ENCODE peak calls at places on chromosomes 7 and 10, in five cellular contexts. One of them, this sample, is unnamed.

GRCh38 chr10:36172054-36172531 is 530.0 kb upstream of the FZD8 start:
- DNase-seq in germinal center: no peak
- DNase-seq in glutamatergic neuron: no peak
- DNase-seq in tibial artery: no peak
- DNase-seq in BE2C: no peak
- DNase-seq in this sample: peak

GRCh38 chr10:21464134-21464533 is 61.3 kb downstream of the SKIDA1 start:
- DNase-seq in germinal center: no peak
- DNase-seq in glutamatergic neuron: no peak
- DNase-seq in BE2C: no peak
- DNase-seq in tibial artery: no peak
- DNase-seq in this sample: no peak

GRCh38 chr10:24901686-24902399 is 50.6 kb downstream of the PRTFDC1 start:
- DNase-seq in BE2C: no peak
- DNase-seq in glutamatergic neuron: no peak
- DNase-seq in tibial artery: no peak
- DNase-seq in germinal center: no peak
- DNase-seq in this sample: peak

GRCh38 chr7:135102372-135102771 is 45.5 kb upstream of the TMEM140 start:
- DNase-seq in glutamatergic neuron: no peak
- DNase-seq in BE2C: no peak
- DNase-seq in tibial artery: no peak
- DNase-seq in germinal center: no peak
- DNase-seq in this sample: no peak

GRCh38 chr10:129956902-129957673 is 7.0 kb downstream of the EBF3 start:
- DNase-seq in glutamatergic neuron: peak
- DNase-seq in germinal center: no peak
- DNase-seq in tibial artery: peak
- DNase-seq in BE2C: no peak
- DNase-seq in this sample: no peak

GRCh38 chr7:143240323-143241168 is 18.7 kb downstream of the TAS2R40 start:
- DNase-seq in glutamatergic neuron: peak
- DNase-seq in germinal center: peak
- DNase-seq in tibial artery: peak
- DNase-seq in BE2C: peak
- DNase-seq in this sample: peak

GRCh38 chr7:100119701-100120517 is 475 bp downstream of the CNPY4 start:
- DNase-seq in glutamatergic neuron: peak
- DNase-seq in germinal center: peak
- DNase-seq in BE2C: peak
- DNase-seq in tibial artery: peak
- DNase-seq in this sample: peak

GRCh38 chr7:118418433-118418832 is 193.9 kb downstream of the ANKRD7 start:
- DNase-seq in germinal center: no peak
- DNase-seq in glutamatergic neuron: no peak
- DNase-seq in BE2C: no peak
- DNase-seq in tibial artery: no peak
- DNase-seq in this sample: no peak

GRCh38 chr7:134327896-134328295 is 11.2 kb upstream of the SLC35B4 start:
- DNase-seq in germinal center: peak
- DNase-seq in glutamatergic neuron: peak
- DNase-seq in BE2C: peak
- DNase-seq in tibial artery: no peak
- DNase-seq in this sample: peak

GRCh38 chr7:31788891-31789680 is 102.1 kb downstream of the PPP1R17 start:
- DNase-seq in germinal center: no peak
- DNase-seq in BE2C: no peak
- DNase-seq in tibial artery: no peak
- DNase-seq in glutamatergic neuron: no peak
- DNase-seq in this sample: no peak

GRCh38 chr7:130918129-130919052 is 184.4 kb upstream of the KLF14 start:
- DNase-seq in BE2C: no peak
- DNase-seq in tibial artery: no peak
- DNase-seq in glutamatergic neuron: no peak
- DNase-seq in germinal center: no peak
- DNase-seq in this sample: no peak

GRCh38 chr10:121975295-121976086 is 474 bp upstream of the NSMCE4A start:
- DNase-seq in tibial artery: no peak
- DNase-seq in germinal center: no peak
- DNase-seq in glutamatergic neuron: no peak
- DNase-seq in BE2C: no peak
- DNase-seq in this sample: no peak

GRCh38 chr7:66643395-66643794 is 14.7 kb downstream of the KCTD7 start:
- DNase-seq in germinal center: no peak
- DNase-seq in glutamatergic neuron: no peak
- DNase-seq in tibial artery: no peak
- DNase-seq in BE2C: no peak
- DNase-seq in this sample: no peak

GRCh38 chr7:50264908-50265307 is 39.6 kb upstream of the IKZF1 start:
- DNase-seq in glutamatergic neuron: no peak
- DNase-seq in tibial artery: no peak
- DNase-seq in germinal center: no peak
- DNase-seq in BE2C: no peak
- DNase-seq in this sample: no peak

GRCh38 chr7:27901028-27901760 is 161.2 kb downstream of the TAX1BP1 start:
- DNase-seq in glutamatergic neuron: no peak
- DNase-seq in germinal center: peak
- DNase-seq in BE2C: no peak
- DNase-seq in tibial artery: no peak
- DNase-seq in this sample: peak

GRCh38 chr10:14093735-14094484 is 236.8 kb downstream of the FRMD4A start:
- DNase-seq in germinal center: no peak
- DNase-seq in BE2C: no peak
- DNase-seq in glutamatergic neuron: peak
- DNase-seq in tibial artery: no peak
- DNase-seq in this sample: peak

GRCh38 chr7:44772867-44773266 is 23.6 kb upstream of the PPIA start:
- DNase-seq in tibial artery: no peak
- DNase-seq in BE2C: no peak
- DNase-seq in germinal center: no peak
- DNase-seq in glutamatergic neuron: no peak
- DNase-seq in this sample: no peak

GRCh38 chr7:32502656-32503189 is 7.4 kb downstream of the AVL9 start:
- DNase-seq in glutamatergic neuron: no peak
- DNase-seq in germinal center: no peak
- DNase-seq in tibial artery: no peak
- DNase-seq in BE2C: no peak
- DNase-seq in this sample: no peak

GRCh38 chr10:74967850-74968620 is 141.6 kb downstream of the KAT6B start:
- DNase-seq in glutamatergic neuron: no peak
- DNase-seq in tibial artery: no peak
- DNase-seq in BE2C: no peak
- DNase-seq in germinal center: no peak
- DNase-seq in this sample: peak

GRCh38 chr10:6128591-6129383 is 40.0 kb downstream of the RBM17 start:
- DNase-seq in tibial artery: peak
- DNase-seq in BE2C: no peak
- DNase-seq in glutamatergic neuron: no peak
- DNase-seq in germinal center: no peak
- DNase-seq in this sample: no peak

GRCh38 chr10:15237351-15237750 is 68.9 kb upstream of the NMT2 start:
- DNase-seq in tibial artery: no peak
- DNase-seq in germinal center: no peak
- DNase-seq in glutamatergic neuron: peak
- DNase-seq in BE2C: no peak
- DNase-seq in this sample: no peak

GRCh38 chr7:30881448-30881847 is 30.2 kb upstream of the AQP1 start:
- DNase-seq in BE2C: no peak
- DNase-seq in tibial artery: no peak
- DNase-seq in germinal center: no peak
- DNase-seq in glutamatergic neuron: no peak
- DNase-seq in this sample: no peak

GRCh38 chr7:29369909-29370488 is 175.4 kb downstream of the CHN2 start:
- DNase-seq in glutamatergic neuron: no peak
- DNase-seq in BE2C: no peak
- DNase-seq in germinal center: no peak
- DNase-seq in tibial artery: no peak
- DNase-seq in this sample: no peak

GRCh38 chr10:96130326-96130758 is 245 bp downstream of the ZNF518A start:
- DNase-seq in tibial artery: peak
- DNase-seq in germinal center: peak
- DNase-seq in glutamatergic neuron: peak
- DNase-seq in BE2C: peak
- DNase-seq in this sample: peak

GRCh38 chr10:9608592-9608991 is 1409.1 kb upstream of the CELF2 start:
- DNase-seq in glutamatergic neuron: no peak
- DNase-seq in tibial artery: no peak
- DNase-seq in BE2C: no peak
- DNase-seq in germinal center: no peak
- DNase-seq in this sample: no peak

GRCh38 chr7:42235734-42236133 is 1.3 kb downstream of the GLI3 start:
- DNase-seq in tibial artery: no peak
- DNase-seq in glutamatergic neuron: no peak
- DNase-seq in germinal center: no peak
- DNase-seq in BE2C: no peak
- DNase-seq in this sample: no peak

GRCh38 chr10:89392974-89393373 is 551 bp downstream of the IFIT1 start:
- DNase-seq in germinal center: no peak
- DNase-seq in glutamatergic neuron: no peak
- DNase-seq in BE2C: no peak
- DNase-seq in tibial artery: no peak
- DNase-seq in this sample: no peak

GRCh38 chr10:77012811-77013500 is 624.7 kb downstream of the KCNMA1 start:
- DNase-seq in BE2C: no peak
- DNase-seq in germinal center: no peak
- DNase-seq in glutamatergic neuron: no peak
- DNase-seq in tibial artery: peak
- DNase-seq in this sample: no peak

GRCh38 chr7:36219429-36219828 is 66.4 kb downstream of the EEPD1 start:
- DNase-seq in germinal center: no peak
- DNase-seq in BE2C: no peak
- DNase-seq in tibial artery: no peak
- DNase-seq in glutamatergic neuron: no peak
- DNase-seq in this sample: no peak

GRCh38 chr10:32963102-32963501 is 5.1 kb upstream of the ITGB1 start:
- DNase-seq in glutamatergic neuron: no peak
- DNase-seq in BE2C: no peak
- DNase-seq in tibial artery: no peak
- DNase-seq in germinal center: no peak
- DNase-seq in this sample: no peak

GRCh38 chr10:103038570-103038969 is 120.5 kb downstream of the CNNM2 start:
- DNase-seq in glutamatergic neuron: no peak
- DNase-seq in germinal center: no peak
- DNase-seq in BE2C: no peak
- DNase-seq in tibial artery: no peak
- DNase-seq in this sample: no peak

GRCh38 chr10:105800626-105801025 is 1159.5 kb downstream of the SORCS3 start:
- DNase-seq in tibial artery: no peak
- DNase-seq in germinal center: no peak
- DNase-seq in glutamatergic neuron: no peak
- DNase-seq in BE2C: no peak
- DNase-seq in this sample: no peak

GRCh38 chr7:150966002-150966401 is 12.1 kb downstream of the KCNH2 start:
- DNase-seq in tibial artery: no peak
- DNase-seq in BE2C: peak
- DNase-seq in germinal center: no peak
- DNase-seq in glutamatergic neuron: peak
- DNase-seq in this sample: no peak

GRCh38 chr10:94680544-94680943 is 3.0 kb upstream of the CYP2C18 start:
- DNase-seq in BE2C: no peak
- DNase-seq in germinal center: no peak
- DNase-seq in glutamatergic neuron: no peak
- DNase-seq in tibial artery: no peak
- DNase-seq in this sample: peak

GRCh38 chr10:23448802-23449570 is 10.1 kb downstream of the OTUD1 start:
- DNase-seq in germinal center: peak
- DNase-seq in BE2C: no peak
- DNase-seq in tibial artery: no peak
- DNase-seq in glutamatergic neuron: no peak
- DNase-seq in this sample: no peak

GRCh38 chr7:84231157-84231556 is 36.6 kb upstream of the SEMA3A start:
- DNase-seq in germinal center: no peak
- DNase-seq in tibial artery: no peak
- DNase-seq in glutamatergic neuron: no peak
- DNase-seq in BE2C: no peak
- DNase-seq in this sample: no peak

GRCh38 chr7:150803161-150803860 is 2.7 kb downstream of the TMEM176A start:
- DNase-seq in glutamatergic neuron: no peak
- DNase-seq in germinal center: no peak
- DNase-seq in BE2C: no peak
- DNase-seq in tibial artery: no peak
- DNase-seq in this sample: no peak

GRCh38 chr10:122484276-122485060 is 23.1 kb downstream of the HTRA1 start:
- DNase-seq in tibial artery: peak
- DNase-seq in glutamatergic neuron: no peak
- DNase-seq in germinal center: no peak
- DNase-seq in BE2C: no peak
- DNase-seq in this sample: no peak

GRCh38 chr7:2915023-2915422 is 70.9 kb upstream of the GNA12 start:
- DNase-seq in BE2C: no peak
- DNase-seq in glutamatergic neuron: no peak
- DNase-seq in tibial artery: no peak
- DNase-seq in germinal center: no peak
- DNase-seq in this sample: no peak